ENCODE peak calls at places on chromosomes 1 and 21, in nine cellular contexts. L is AG10803; O is T-helper 1 cell; I is NCI-H526; C is NCI-H460; H is AG08396; G is HuH-7.5; W is activated CD4-positive, alpha-beta T cell treated with anti-CD3 and anti-CD28 coated beads, Interleukin-2, amount 10 ng/mL, durations not matched to agents 7 days and 5 days; Y is iPS-NIHi11. D is an unnamed sample.

GRCh38 chr1:174013864-174014418 is 8.2 kb downstream of the RC3H1 start:
- DNase-seq in W (no peak), I (no peak), H (no peak), O (no peak), G (no peak), Y (no peak), C (no peak), L (no peak), D (no peak)

GRCh38 chr1:151990856-151991198 is 2.8 kb downstream of the S100A10 start:
- DNase-seq in I (no peak), C (peak), O (no peak), H (peak), W (no peak), G (no peak), L (peak), Y (no peak), D (no peak)

GRCh38 chr1:84700065-84700464 is 9.8 kb upstream of the SSX2IP start:
- DNase-seq in H (no peak), O (no peak), L (no peak), G (no peak), I (no peak), W (no peak), C (no peak), Y (no peak), D (no peak)

GRCh38 chr1:232628335-232629214 is 1.4 kb downstream of the SIPA1L2 start:
- DNase-seq in L (peak), G (no peak), W (no peak), I (peak), H (peak), C (peak), Y (no peak), O (no peak), D (no peak)

GRCh38 chr1:229059671-229060079 is 211.2 kb upstream of the RAB4A start:
- DNase-seq in H (no peak), C (no peak), Y (no peak), W (no peak), O (no peak), I (no peak), G (no peak), L (peak), D (no peak)

GRCh38 chr1:167808690-167809089 is 86.9 kb downstream of the MPZL1 start:
- DNase-seq in W (no peak), L (peak), Y (no peak), I (no peak), G (no peak), O (no peak), H (peak), C (no peak), D (no peak)

GRCh38 chr1:180935326-180936109 is 22.8 kb downstream of the KIAA1614 start:
- DNase-seq in I (peak), H (no peak), L (no peak), W (no peak), Y (peak), C (no peak), O (no peak), G (peak), D (peak)

GRCh38 chr1:66446261-66447001 is 87.5 kb upstream of the SGIP1 start:
- DNase-seq in G (peak), O (peak), H (peak), W (peak), L (peak), I (peak), C (peak), Y (peak), D (peak)

GRCh38 chr1:218430802-218431201 is 85.7 kb downstream of the TGFB2 start:
- DNase-seq in Y (no peak), I (no peak), G (no peak), O (no peak), C (no peak), H (no peak), W (no peak), L (no peak), D (no peak)

GRCh38 chr1:59686170-59686569 is 128.6 kb upstream of the HOOK1 start:
- DNase-seq in H (no peak), W (no peak), I (peak), O (no peak), G (no peak), C (no peak), Y (no peak), L (no peak), D (no peak)

GRCh38 chr1:101187287-101187686 is 49.5 kb upstream of the S1PR1 start:
- DNase-seq in I (no peak), W (no peak), L (no peak), G (no peak), H (peak), Y (no peak), C (no peak), O (no peak), D (no peak)

GRCh38 chr1:6490181-6491075 is 1.0 kb downstream of the PLEKHG5 start:
- DNase-seq in W (peak), L (peak), C (peak), Y (peak), G (peak), I (peak), H (peak), O (peak), D (peak)

GRCh38 chr1:152185544-152186391 is 26.7 kb upstream of the RPTN start:
- DNase-seq in H (peak), Y (peak), G (peak), O (peak), W (peak), C (peak), I (peak), L (peak), D (peak)

GRCh38 chr1:93042134-93042821 is 36.8 kb upstream of the MTF2 start:
- DNase-seq in O (peak), C (peak), I (peak), W (peak), L (no peak), Y (no peak), G (no peak), H (no peak), D (peak)

GRCh38 chr1:145788580-145788979 is 35.3 kb downstream of the RNF115 start:
- DNase-seq in C (no peak), I (no peak), L (no peak), H (no peak), W (no peak), Y (no peak), O (no peak), G (no peak), D (no peak)

GRCh38 chr1:225688345-225688744 is 35.4 kb upstream of the ENAH start:
- DNase-seq in O (no peak), I (no peak), L (no peak), W (no peak), G (no peak), Y (no peak), H (no peak), C (no peak), D (no peak)

GRCh38 chr21:42400525-42400924 is 3.2 kb upstream of the UBASH3A start:
- DNase-seq in I (peak), G (no peak), Y (no peak), O (no peak), W (no peak), H (no peak), L (peak), C (no peak), D (no peak)

GRCh38 chr1:182149411-182149965 is 88.0 kb upstream of the ZNF648 start:
- DNase-seq in W (peak), G (no peak), H (peak), L (peak), I (no peak), O (no peak), Y (no peak), C (peak), D (no peak)

GRCh38 chr1:97088386-97088785 is 366.8 kb downstream of the PTBP2 start:
- DNase-seq in Y (no peak), I (no peak), W (no peak), H (no peak), L (no peak), G (no peak), O (no peak), C (no peak), D (no peak)

D was measured in GM06990.